ENCODE peak calls at places on chromosomes 12 and 14, in nine cellular contexts. One of them, this sample, is unnamed.

GRCh38 chr12:124639407-124639806 is 72.0 kb upstream of the NCOR2 start:
- DNase-seq in right lobe of liver: no peak
- DNase-seq in heart left ventricle: no peak
- DNase-seq in adrenal gland: no peak
- DNase-seq in ovary: no peak
- DNase-seq in A549: no peak
- DNase-seq in uterus: no peak
- DNase-seq in sigmoid colon: no peak
- DNase-seq in suprapubic skin: no peak
- DNase-seq in this sample: no peak

GRCh38 chr12:68633614-68634558 is 23.2 kb downstream of the RAP1B start:
- DNase-seq in right lobe of liver: no peak
- DNase-seq in heart left ventricle: no peak
- DNase-seq in adrenal gland: no peak
- DNase-seq in ovary: no peak
- DNase-seq in A549: no peak
- DNase-seq in uterus: no peak
- DNase-seq in sigmoid colon: no peak
- DNase-seq in suprapubic skin: no peak
- DNase-seq in this sample: no peak

GRCh38 chr14:39396448-39396847 is 35.8 kb downstream of the FBXO33 start:
- DNase-seq in right lobe of liver: no peak
- DNase-seq in heart left ventricle: no peak
- DNase-seq in adrenal gland: no peak
- DNase-seq in ovary: no peak
- DNase-seq in A549: no peak
- DNase-seq in uterus: no peak
- DNase-seq in sigmoid colon: no peak
- DNase-seq in suprapubic skin: no peak
- DNase-seq in this sample: no peak

GRCh38 chr12:7853557-7853956 is 19.2 kb downstream of the SLC2A14 start:
- DNase-seq in right lobe of liver: no peak
- DNase-seq in heart left ventricle: no peak
- DNase-seq in adrenal gland: no peak
- DNase-seq in ovary: no peak
- DNase-seq in A549: no peak
- DNase-seq in uterus: no peak
- DNase-seq in sigmoid colon: no peak
- DNase-seq in suprapubic skin: no peak
- DNase-seq in this sample: no peak

GRCh38 chr12:26845057-26845666 is 12.2 kb upstream of the ITPR2 start:
- DNase-seq in right lobe of liver: peak
- DNase-seq in heart left ventricle: peak
- DNase-seq in adrenal gland: peak
- DNase-seq in ovary: peak
- DNase-seq in A549: peak
- DNase-seq in uterus: peak
- DNase-seq in sigmoid colon: peak
- DNase-seq in suprapubic skin: peak
- DNase-seq in this sample: no peak

GRCh38 chr14:23530360-23531055 is 21.1 kb downstream of the ZFHX2 start:
- DNase-seq in right lobe of liver: no peak
- DNase-seq in heart left ventricle: no peak
- DNase-seq in adrenal gland: no peak
- DNase-seq in ovary: no peak
- DNase-seq in A549: no peak
- DNase-seq in uterus: no peak
- DNase-seq in sigmoid colon: no peak
- DNase-seq in suprapubic skin: no peak
- DNase-seq in this sample: no peak

GRCh38 chr12:10361084-10361483 is 28.8 kb downstream of the KLRK1 start:
- DNase-seq in right lobe of liver: no peak
- DNase-seq in heart left ventricle: no peak
- DNase-seq in adrenal gland: no peak
- DNase-seq in ovary: no peak
- DNase-seq in A549: no peak
- DNase-seq in uterus: no peak
- DNase-seq in sigmoid colon: no peak
- DNase-seq in suprapubic skin: no peak
- DNase-seq in this sample: peak

GRCh38 chr12:124774054-124774461 is 89.6 kb downstream of the SCARB1 start:
- DNase-seq in right lobe of liver: peak
- DNase-seq in heart left ventricle: no peak
- DNase-seq in adrenal gland: peak
- DNase-seq in ovary: no peak
- DNase-seq in A549: no peak
- DNase-seq in uterus: no peak
- DNase-seq in sigmoid colon: no peak
- DNase-seq in suprapubic skin: no peak
- DNase-seq in this sample: no peak

GRCh38 chr12:105485321-105485910 is 154.9 kb downstream of the C12orf75 start:
- DNase-seq in right lobe of liver: peak
- DNase-seq in heart left ventricle: peak
- DNase-seq in adrenal gland: peak
- DNase-seq in ovary: peak
- DNase-seq in A549: peak
- DNase-seq in uterus: peak
- DNase-seq in sigmoid colon: no peak
- DNase-seq in suprapubic skin: no peak
- DNase-seq in this sample: peak

GRCh38 chr12:67161322-67161918 is 107.7 kb upstream of the CAND1 start:
- DNase-seq in right lobe of liver: no peak
- DNase-seq in heart left ventricle: no peak
- DNase-seq in adrenal gland: peak
- DNase-seq in ovary: peak
- DNase-seq in A549: peak
- DNase-seq in uterus: no peak
- DNase-seq in sigmoid colon: no peak
- DNase-seq in suprapubic skin: no peak
- DNase-seq in this sample: no peak

GRCh38 chr12:93704625-93705024 is 27.4 kb downstream of the CRADD start:
- DNase-seq in right lobe of liver: no peak
- DNase-seq in heart left ventricle: no peak
- DNase-seq in adrenal gland: no peak
- DNase-seq in ovary: no peak
- DNase-seq in A549: no peak
- DNase-seq in uterus: no peak
- DNase-seq in sigmoid colon: no peak
- DNase-seq in suprapubic skin: no peak
- DNase-seq in this sample: no peak

GRCh38 chr12:12881495-12881894 is 9.9 kb upstream of the GPRC5A start:
- DNase-seq in right lobe of liver: no peak
- DNase-seq in heart left ventricle: no peak
- DNase-seq in adrenal gland: no peak
- DNase-seq in ovary: no peak
- DNase-seq in A549: peak
- DNase-seq in uterus: no peak
- DNase-seq in sigmoid colon: peak
- DNase-seq in suprapubic skin: no peak
- DNase-seq in this sample: no peak

GRCh38 chr12:123937707-123938600 is 34.7 kb downstream of the CCDC92 start:
- DNase-seq in right lobe of liver: no peak
- DNase-seq in heart left ventricle: no peak
- DNase-seq in adrenal gland: no peak
- DNase-seq in ovary: no peak
- DNase-seq in A549: no peak
- DNase-seq in uterus: no peak
- DNase-seq in sigmoid colon: no peak
- DNase-seq in suprapubic skin: no peak
- DNase-seq in this sample: no peak

GRCh38 chr12:62123721-62124203 is 136.4 kb upstream of the USP15 start:
- DNase-seq in right lobe of liver: no peak
- DNase-seq in heart left ventricle: peak
- DNase-seq in adrenal gland: peak
- DNase-seq in ovary: peak
- DNase-seq in A549: peak
- DNase-seq in uterus: no peak
- DNase-seq in sigmoid colon: no peak
- DNase-seq in suprapubic skin: no peak
- DNase-seq in this sample: no peak

GRCh38 chr14:40308240-40308639 is 876.0 kb upstream of the FBXO33 start:
- DNase-seq in right lobe of liver: no peak
- DNase-seq in heart left ventricle: no peak
- DNase-seq in adrenal gland: no peak
- DNase-seq in ovary: no peak
- DNase-seq in A549: no peak
- DNase-seq in uterus: no peak
- DNase-seq in sigmoid colon: no peak
- DNase-seq in suprapubic skin: no peak
- DNase-seq in this sample: no peak

GRCh38 chr12:24903305-24904088 is 45.4 kb downstream of the BCAT1 start:
- DNase-seq in right lobe of liver: no peak
- DNase-seq in heart left ventricle: no peak
- DNase-seq in adrenal gland: no peak
- DNase-seq in ovary: no peak
- DNase-seq in A549: no peak
- DNase-seq in uterus: no peak
- DNase-seq in sigmoid colon: no peak
- DNase-seq in suprapubic skin: no peak
- DNase-seq in this sample: no peak

GRCh38 chr12:24905431-24905830 is 43.5 kb downstream of the BCAT1 start:
- DNase-seq in right lobe of liver: no peak
- DNase-seq in heart left ventricle: no peak
- DNase-seq in adrenal gland: no peak
- DNase-seq in ovary: no peak
- DNase-seq in A549: no peak
- DNase-seq in uterus: no peak
- DNase-seq in sigmoid colon: no peak
- DNase-seq in suprapubic skin: no peak
- DNase-seq in this sample: no peak

GRCh38 chr12:24901975-24902461 is 46.9 kb downstream of the BCAT1 start:
- DNase-seq in right lobe of liver: peak
- DNase-seq in heart left ventricle: no peak
- DNase-seq in adrenal gland: no peak
- DNase-seq in ovary: no peak
- DNase-seq in A549: no peak
- DNase-seq in uterus: no peak
- DNase-seq in sigmoid colon: no peak
- DNase-seq in suprapubic skin: no peak
- DNase-seq in this sample: peak

GRCh38 chr12:24904871-24905270 is 44.0 kb downstream of the BCAT1 start:
- DNase-seq in right lobe of liver: no peak
- DNase-seq in heart left ventricle: no peak
- DNase-seq in adrenal gland: no peak
- DNase-seq in ovary: no peak
- DNase-seq in A549: no peak
- DNase-seq in uterus: no peak
- DNase-seq in sigmoid colon: no peak
- DNase-seq in suprapubic skin: no peak
- DNase-seq in this sample: no peak

GRCh38 chr12:24902521-24903304 is 46.2 kb downstream of the BCAT1 start:
- DNase-seq in right lobe of liver: peak
- DNase-seq in heart left ventricle: peak
- DNase-seq in adrenal gland: no peak
- DNase-seq in ovary: no peak
- DNase-seq in A549: no peak
- DNase-seq in uterus: no peak
- DNase-seq in sigmoid colon: no peak
- DNase-seq in suprapubic skin: no peak
- DNase-seq in this sample: no peak
- H3K4me3 ChIP-seq in right lobe of liver: peak
- H3K4me3 ChIP-seq in heart left ventricle: peak
- H3K4me3 ChIP-seq in adrenal gland: peak
- H3K4me3 ChIP-seq in ovary: peak
- H3K4me3 ChIP-seq in A549: no peak
- H3K4me3 ChIP-seq in uterus: peak
- H3K4me3 ChIP-seq in sigmoid colon: peak
- H3K4me3 ChIP-seq in suprapubic skin: peak
- H3K4me3 ChIP-seq in this sample: peak

GRCh38 chr12:42422785-42423184 is 96.8 kb downstream of the PPHLN1 start:
- DNase-seq in right lobe of liver: no peak
- DNase-seq in heart left ventricle: no peak
- DNase-seq in adrenal gland: no peak
- DNase-seq in ovary: no peak
- DNase-seq in A549: no peak
- DNase-seq in uterus: no peak
- DNase-seq in sigmoid colon: no peak
- DNase-seq in suprapubic skin: no peak
- DNase-seq in this sample: no peak
- TF ChIP-seq CTCF in right lobe of liver: no peak
- TF ChIP-seq CTCF in heart left ventricle: no peak
- TF ChIP-seq CTCF in adrenal gland: no peak
- TF ChIP-seq CTCF in ovary: no peak
- TF ChIP-seq CTCF in A549: no peak
- TF ChIP-seq CTCF in uterus: no peak
- TF ChIP-seq CTCF in sigmoid colon: no peak
- TF ChIP-seq CTCF in suprapubic skin: no peak
- TF ChIP-seq CTCF in this sample: no peak

GRCh38 chr12:63151061-63151897 is at the start of gene AVPR1A:
- DNase-seq in right lobe of liver: no peak
- DNase-seq in heart left ventricle: peak
- DNase-seq in adrenal gland: peak
- DNase-seq in ovary: no peak
- DNase-seq in A549: peak
- DNase-seq in uterus: peak
- DNase-seq in sigmoid colon: no peak
- DNase-seq in suprapubic skin: no peak
- DNase-seq in this sample: peak
- TF ChIP-seq POLR2A in right lobe of liver: peak
- TF ChIP-seq POLR2A in heart left ventricle: no peak
- TF ChIP-seq POLR2A in adrenal gland: peak
- TF ChIP-seq POLR2A in ovary: no peak
- TF ChIP-seq POLR2A in A549: no peak
- TF ChIP-seq POLR2A in uterus: peak
- TF ChIP-seq POLR2A in sigmoid colon: no peak
- TF ChIP-seq POLR2A in suprapubic skin: no peak
- TF ChIP-seq POLR2A in this sample: no peak

GRCh38 chr14:99265571-99265970 is 6.4 kb downstream of the BCL11B start:
- DNase-seq in right lobe of liver: no peak
- DNase-seq in heart left ventricle: no peak
- DNase-seq in adrenal gland: no peak
- DNase-seq in ovary: no peak
- DNase-seq in A549: no peak
- DNase-seq in uterus: no peak
- DNase-seq in sigmoid colon: no peak
- DNase-seq in suprapubic skin: no peak
- DNase-seq in this sample: no peak

GRCh38 chr14:99262977-99263448 is 9.0 kb downstream of the BCL11B start:
- DNase-seq in right lobe of liver: no peak
- DNase-seq in heart left ventricle: no peak
- DNase-seq in adrenal gland: no peak
- DNase-seq in ovary: no peak
- DNase-seq in A549: no peak
- DNase-seq in uterus: no peak
- DNase-seq in sigmoid colon: no peak
- DNase-seq in suprapubic skin: no peak
- DNase-seq in this sample: no peak

GRCh38 chr14:99266181-99267178 is 5.5 kb downstream of the BCL11B start:
- DNase-seq in right lobe of liver: peak
- DNase-seq in heart left ventricle: peak
- DNase-seq in adrenal gland: peak
- DNase-seq in ovary: peak
- DNase-seq in A549: peak
- DNase-seq in uterus: peak
- DNase-seq in sigmoid colon: peak
- DNase-seq in suprapubic skin: peak
- DNase-seq in this sample: peak

GRCh38 chr14:99263564-99264330 is 8.2 kb downstream of the BCL11B start:
- DNase-seq in right lobe of liver: no peak
- DNase-seq in heart left ventricle: no peak
- DNase-seq in adrenal gland: no peak
- DNase-seq in ovary: no peak
- DNase-seq in A549: no peak
- DNase-seq in uterus: no peak
- DNase-seq in sigmoid colon: no peak
- DNase-seq in suprapubic skin: no peak
- DNase-seq in this sample: peak

GRCh38 chr14:99264691-99265090 is 7.3 kb downstream of the BCL11B start:
- DNase-seq in right lobe of liver: no peak
- DNase-seq in heart left ventricle: no peak
- DNase-seq in adrenal gland: no peak
- DNase-seq in ovary: no peak
- DNase-seq in A549: no peak
- DNase-seq in uterus: no peak
- DNase-seq in sigmoid colon: no peak
- DNase-seq in suprapubic skin: no peak
- DNase-seq in this sample: no peak
- H3K4me3 ChIP-seq in right lobe of liver: no peak
- H3K4me3 ChIP-seq in heart left ventricle: no peak
- H3K4me3 ChIP-seq in adrenal gland: no peak
- H3K4me3 ChIP-seq in ovary: no peak
- H3K4me3 ChIP-seq in A549: no peak
- H3K4me3 ChIP-seq in uterus: no peak
- H3K4me3 ChIP-seq in sigmoid colon: no peak
- H3K4me3 ChIP-seq in suprapubic skin: peak
- H3K4me3 ChIP-seq in this sample: no peak

This sample was measured in lower leg skin.